ENCODE peak calls at places on chromosome 4, in eight cellular contexts. B is ovary; Y is colonic mucosa; J is stomach; Z is thoracic aorta; N is psoas muscle; D is CD4-positive, alpha-beta T cell; X is heart right ventricle. C is an unnamed sample.

GRCh38 chr4:146059865-146060264 is 115.7 kb upstream of the LSM6 start:
- DNase-seq in J (no peak), B (no peak), X (no peak), Z (no peak), D (no peak), N (no peak), Y (no peak), C (no peak)

GRCh38 chr4:55184600-55185523 is 59.5 kb upstream of the KDR start:
- DNase-seq in X (no peak), Y (peak; percentile 66), D (no peak), B (peak; percentile 22), Z (no peak), J (peak; percentile 29), N (no peak), C (no peak)

GRCh38 chr4:65559270-65559669 is 111.0 kb downstream of the EPHA5 start:
- DNase-seq in B (no peak), J (no peak), Z (no peak), X (no peak), Y (no peak), D (no peak), N (no peak), C (no peak)

GRCh38 chr4:31089815-31090214 is 369.6 kb downstream of the PCDH7 start:
- DNase-seq in X (no peak), Y (no peak), J (peak; percentile 92), N (no peak), Z (no peak), D (no peak), B (no peak), C (no peak)

GRCh38 chr4:176592976-176593375 is 199.7 kb downstream of the VEGFC start:
- DNase-seq in Z (no peak), Y (no peak), X (no peak), B (no peak), N (no peak), D (no peak), J (no peak), C (no peak)

GRCh38 chr4:72319596-72319995 is 249.4 kb downstream of the ADAMTS3 start:
- DNase-seq in Z (no peak), J (no peak), B (no peak), D (no peak), N (no peak), X (no peak), Y (no peak), C (peak; percentile 63)

GRCh38 chr4:116055857-116056827 is 942.7 kb upstream of the NDST4 start:
- DNase-seq in N (no peak), Y (no peak), X (no peak), B (no peak), J (no peak), Z (no peak), D (no peak), C (no peak)

GRCh38 chr4:84691170-84691691 is 108.3 kb downstream of the CDS1 start:
- DNase-seq in B (no peak), D (no peak), N (no peak), Y (no peak), X (no peak), J (no peak), Z (no peak), C (peak; percentile 59)

GRCh38 chr4:179585761-179586160 is 2143.5 kb upstream of the AGA start:
- DNase-seq in D (no peak), N (no peak), J (no peak), B (no peak), X (no peak), Z (no peak), Y (no peak), C (no peak)

GRCh38 chr4:186854256-186854655 is 130.6 kb upstream of the FAT1 start:
- DNase-seq in D (no peak), Y (no peak), J (no peak), X (no peak), Z (no peak), B (no peak), N (no peak), C (no peak)

GRCh38 chr4:149630079-149630478 is 185.6 kb downstream of the IQCM start:
- DNase-seq in Z (no peak), Y (no peak), D (no peak), X (no peak), B (no peak), N (no peak), J (no peak), C (no peak)

GRCh38 chr4:151799417-151800030 is 38.7 kb upstream of the GATB start:
- DNase-seq in D (no peak), X (no peak), Y (no peak), B (no peak), N (no peak), J (no peak), Z (no peak), C (no peak)

GRCh38 chr4:153573881-153574807 is 108.0 kb downstream of the TMEM131L start:
- DNase-seq in Z (no peak), D (peak; percentile 66), B (peak; percentile 53), J (peak; percentile 67), X (peak; percentile 54), Y (peak; percentile 69), N (peak; percentile 74), C (peak; percentile 30)

GRCh38 chr4:142818476-142818875 is 27.6 kb downstream of the INPP4B start:
- DNase-seq in J (no peak), Z (no peak), N (no peak), X (no peak), D (no peak), B (no peak), Y (no peak), C (no peak)

GRCh38 chr4:187606581-187606980 is 389.0 kb upstream of the ZFP42 start:
- DNase-seq in D (no peak), B (no peak), N (no peak), Y (peak; percentile 27), X (no peak), Z (no peak), J (no peak), C (no peak)

GRCh38 chr4:74433541-74434172 is 11.3 kb upstream of the AREG start:
- DNase-seq in N (no peak), Y (no peak), Z (no peak), B (no peak), J (no peak), X (no peak), D (no peak), C (no peak)

GRCh38 chr4:162535121-162535520 is 371.3 kb upstream of the FSTL5 start:
- DNase-seq in D (no peak), B (no peak), Y (no peak), Z (no peak), J (no peak), N (no peak), X (no peak), C (no peak)

GRCh38 chr4:100372432-100372831 is 145.4 kb downstream of the EMCN start:
- DNase-seq in Z (no peak), D (no peak), Y (no peak), J (no peak), N (no peak), X (no peak), B (no peak), C (no peak)

GRCh38 chr4:13126976-13127910 is 356.9 kb downstream of the RAB28 start:
- DNase-seq in Y (no peak), D (no peak), N (no peak), B (no peak), Z (no peak), J (peak; percentile 30), X (no peak), C (no peak)

GRCh38 chr4:118834960-118835895 is 698 bp downstream of the SEC24D start:
- DNase-seq in X (peak; percentile 33), J (peak; percentile 68), Y (peak; percentile 72), D (peak; percentile 38), Z (peak; percentile 37), B (peak; percentile 50), N (peak; percentile 72), C (peak; percentile 70)

GRCh38 chr4:129446074-129446473 is 350.1 kb downstream of the C4orf33 start:
- DNase-seq in N (no peak), Y (no peak), B (no peak), Z (no peak), J (no peak), X (no peak), D (no peak), C (no peak)

GRCh38 chr4:109942292-109942926 is 29.7 kb downstream of the EGF start:
- DNase-seq in J (no peak), Z (no peak), Y (no peak), D (no peak), N (no peak), X (no peak), B (no peak), C (no peak)

GRCh38 chr4:87839309-87839946 is 6.7 kb downstream of the MEPE start:
- DNase-seq in Z (no peak), Y (no peak), X (no peak), B (no peak), N (no peak), J (no peak), D (no peak), C (no peak)
- TF ChIP-seq CTCF in Z (peak; percentile 80), Y (peak; percentile 57), X (peak; percentile 79), B (peak; percentile 54), N (peak; percentile 66), J (no peak), D (peak; percentile 46), C (peak; percentile 79)

DNA sequence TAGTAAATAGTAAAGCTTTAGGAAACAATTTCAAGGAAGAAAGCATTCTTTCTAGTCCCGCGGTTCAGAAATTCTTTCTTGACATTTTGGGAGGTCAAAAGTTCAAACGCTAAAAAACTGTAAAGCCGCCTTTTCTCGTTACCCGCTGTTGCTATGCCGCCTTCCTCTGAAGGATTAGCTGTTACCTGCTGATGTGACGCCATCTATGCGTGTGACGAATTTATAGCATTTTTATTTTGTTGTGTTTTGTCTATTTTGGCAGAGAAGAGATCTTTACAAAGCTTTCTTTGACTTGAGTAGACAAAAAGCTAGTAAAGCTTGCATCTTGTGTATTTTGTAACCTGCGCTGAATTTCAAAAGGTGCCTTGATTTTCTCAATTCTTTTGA is 106.2 kb upstream of the STOX2 start:
- DNase-seq in Z (no peak), J (no peak), N (no peak), B (no peak), Y (no peak), D (no peak), X (no peak), C (no peak)
- H3K27me3 ChIP-seq in Z (no peaks in the 10 kb centered on the region), J (peaks cover 54% of the 10 kb centered on the region), N (no peaks in the 10 kb centered on the region), B (no peaks in the 10 kb centered on the region), Y (peaks cover 27% of the 10 kb centered on the region), D (peaks cover 52% of the 10 kb centered on the region), X (peaks cover 24% of the 10 kb centered on the region), C (peaks cover 9% of the 10 kb centered on the region)

GRCh38 chr4:4271912-4272311 is 18.0 kb downstream of the LYAR start:
- DNase-seq in Z (no peak), J (no peak), B (no peak), N (no peak), Y (no peak), D (no peak), X (no peak), C (no peak)
- TF ChIP-seq CTCF in Z (no peak), J (no peak), B (no peak), N (no peak), Y (no peak), D (no peak), X (no peak), C (no peak)

GRCh38 chr4:77240469-77241066 is 83.6 kb downstream of the CCNG2 start:
- DNase-seq in J (peak; percentile 75), X (peak; percentile 15), Z (no peak), D (peak; percentile 55), N (peak; percentile 67), B (peak; percentile 30), Y (peak; percentile 68), C (no peak)
- H3K27me3 ChIP-seq in J (peaks cover 4% of the 10 kb centered on the region), X (peaks cover 16% of the 10 kb centered on the region), Z (no peaks in the 10 kb centered on the region), D (no peaks in the 10 kb centered on the region), N (no peaks in the 10 kb centered on the region), B (no peaks in the 10 kb centered on the region), Y (no peaks in the 10 kb centered on the region), C (peaks cover 1% of the 10 kb centered on the region)

C was measured in BJ.